ENCODE peak calls at places on chromosomes 5 and 9, in five cellular contexts. One of them, this sample, is unnamed.

GRCh38 chr5:120463026-120463770 is 902 bp upstream of the PRR16 start:
- DNase-seq in Karpas-422: peak
- DNase-seq in WTC11: no peak
- DNase-seq in adrenal gland: no peak
- DNase-seq in NCI-H1092 treated with DMSO at 0.1 percent for 48 hours: no peak
- DNase-seq in this sample: no peak

GRCh38 chr5:95701074-95701473 is 18.3 kb upstream of the SPATA9 start:
- DNase-seq in WTC11: no peak
- DNase-seq in NCI-H1092 treated with DMSO at 0.1 percent for 48 hours: no peak
- DNase-seq in adrenal gland: no peak
- DNase-seq in Karpas-422: no peak
- DNase-seq in this sample: no peak

GRCh38 chr5:135203593-135204036 is 169.6 kb upstream of the PITX1 start:
- DNase-seq in adrenal gland: no peak
- DNase-seq in WTC11: no peak
- DNase-seq in NCI-H1092 treated with DMSO at 0.1 percent for 48 hours: peak
- DNase-seq in Karpas-422: peak
- DNase-seq in this sample: peak

GRCh38 chr5:180639743-180640300 is 9.6 kb downstream of the FLT4 start:
- DNase-seq in WTC11: peak
- DNase-seq in adrenal gland: peak
- DNase-seq in Karpas-422: no peak
- DNase-seq in NCI-H1092 treated with DMSO at 0.1 percent for 48 hours: no peak
- DNase-seq in this sample: no peak

GRCh38 chr9:91422832-91423711 is 560 bp downstream of the NFIL3 start:
- DNase-seq in adrenal gland: peak
- DNase-seq in NCI-H1092 treated with DMSO at 0.1 percent for 48 hours: peak
- DNase-seq in Karpas-422: peak
- DNase-seq in WTC11: peak
- DNase-seq in this sample: peak

GRCh38 chr5:149730620-149731331 is 666 bp downstream of the PPARGC1B start:
- DNase-seq in NCI-H1092 treated with DMSO at 0.1 percent for 48 hours: peak
- DNase-seq in WTC11: peak
- DNase-seq in adrenal gland: peak
- DNase-seq in Karpas-422: peak
- DNase-seq in this sample: peak

GRCh38 chr5:172918421-172919371 is 40.5 kb upstream of the RPL26L1 start:
- DNase-seq in WTC11: no peak
- DNase-seq in Karpas-422: no peak
- DNase-seq in adrenal gland: no peak
- DNase-seq in NCI-H1092 treated with DMSO at 0.1 percent for 48 hours: no peak
- DNase-seq in this sample: no peak

GRCh38 chr9:35470894-35471293 is 19.0 kb upstream of the RUSC2 start:
- DNase-seq in WTC11: no peak
- DNase-seq in Karpas-422: no peak
- DNase-seq in adrenal gland: no peak
- DNase-seq in NCI-H1092 treated with DMSO at 0.1 percent for 48 hours: no peak
- DNase-seq in this sample: no peak

GRCh38 chr5:66066826-66067225 is 77.3 kb upstream of the SREK1 start:
- DNase-seq in adrenal gland: no peak
- DNase-seq in WTC11: no peak
- DNase-seq in Karpas-422: no peak
- DNase-seq in NCI-H1092 treated with DMSO at 0.1 percent for 48 hours: no peak
- DNase-seq in this sample: no peak

GRCh38 chr5:116486588-116486987 is 88.0 kb downstream of the SEMA6A start:
- DNase-seq in adrenal gland: no peak
- DNase-seq in NCI-H1092 treated with DMSO at 0.1 percent for 48 hours: no peak
- DNase-seq in Karpas-422: no peak
- DNase-seq in WTC11: no peak
- DNase-seq in this sample: no peak

GRCh38 chr5:134581241-134581981 is 51.2 kb downstream of the SAR1B start:
- DNase-seq in Karpas-422: no peak
- DNase-seq in adrenal gland: no peak
- DNase-seq in NCI-H1092 treated with DMSO at 0.1 percent for 48 hours: no peak
- DNase-seq in WTC11: no peak
- DNase-seq in this sample: no peak

GRCh38 chr5:98110270-98110669 is 663.2 kb upstream of the RGMB start:
- DNase-seq in adrenal gland: no peak
- DNase-seq in NCI-H1092 treated with DMSO at 0.1 percent for 48 hours: no peak
- DNase-seq in WTC11: no peak
- DNase-seq in Karpas-422: no peak
- DNase-seq in this sample: peak

This sample was measured in M059J.